ENCODE peak calls at places on chromosomes 3 and 15, in five cellular contexts. Z is OCI-LY7, P is GM23248, K is endodermal cell, D is PC-3. B is an unnamed sample. For H3K4me1, the result is how much of the 10 kb centered on the place peaks cover.

GRCh38 chr3:8990266-8991215 is 27.3 kb upstream of the RAD18 start:
- DNase-seq in Z (no peak), P (no peak), K (no peak), D (no peak), B (peak)

GRCh38 chr3:178588593-178588992 is 52.4 kb downstream of the KCNMB2 start:
- DNase-seq in Z (no peak), P (no peak), K (no peak), D (no peak), B (no peak)

GRCh38 chr15:85785887-85786777 is 8.6 kb downstream of the KLHL25 start:
- DNase-seq in Z (no peak), P (peak), K (peak), D (peak), B (peak)

GRCh38 chr3:65896321-65896720 is 142.4 kb downstream of the MAGI1 start:
- DNase-seq in Z (no peak), P (no peak), K (no peak), D (no peak), B (no peak)

GRCh38 chr3:58018892-58019291 is 10.7 kb downstream of the FLNB start:
- DNase-seq in Z (no peak), P (no peak), K (no peak), D (no peak), B (no peak)

GRCh38 chr15:74725241-74725774 is at the start of gene CYP1A1:
- DNase-seq in Z (no peak), P (peak), K (peak), D (peak), B (no peak)

GRCh38 chr3:58724376-58724775 is 57.8 kb upstream of the FAM3D start:
- DNase-seq in Z (no peak), P (no peak), K (no peak), D (no peak), B (no peak)

GRCh38 chr3:8506611-8507061 is 5.0 kb downstream of the LMCD1 start:
- DNase-seq in Z (no peak), P (peak), K (no peak), D (peak), B (no peak)

GRCh38 chr3:186247821-186248814 is 113.9 kb downstream of the DGKG start:
- DNase-seq in Z (no peak), P (no peak), K (no peak), D (no peak), B (no peak)

GRCh38 chr3:111577798-111578685 is 17.1 kb downstream of the ZBED2 start:
- DNase-seq in Z (peak), P (peak), K (no peak), D (peak), B (peak)

GRCh38 chr3:12990781-12991480 is 82.3 kb downstream of the IQSEC1 start:
- DNase-seq in Z (no peak), P (peak), K (peak), D (peak), B (no peak)

GRCh38 chr3:149559525-149559924 is 85.0 kb downstream of the TM4SF4 start:
- DNase-seq in Z (no peak), P (no peak), K (no peak), D (no peak), B (no peak)

GRCh38 chr3:117547956-117548550 is 838.5 kb downstream of the TUSC7 start:
- DNase-seq in Z (no peak), P (peak), K (no peak), D (peak), B (no peak)

GRCh38 chr3:71606582-71606981 is 23.1 kb upstream of the FOXP1 start:
- DNase-seq in Z (no peak), P (no peak), K (no peak), D (no peak), B (no peak)

GRCh38 chr15:101322849-101323477 is 27.9 kb upstream of the SNRPA1 start:
- DNase-seq in Z (no peak), P (no peak), K (peak), D (no peak), B (no peak)

GRCh38 chr3:9384141-9384828 is 13.1 kb upstream of the SETD5 start:
- DNase-seq in Z (no peak), P (peak), K (no peak), D (no peak), B (no peak)

GRCh38 chr3:53748512-53749271 is 97.5 kb downstream of the CHDH start:
- DNase-seq in Z (peak), P (no peak), K (peak), D (no peak), B (no peak)

GRCh38 chr15:40305281-40305680 is 2.5 kb downstream of the PLCB2 start:
- DNase-seq in Z (no peak), P (no peak), K (no peak), D (no peak), B (no peak)

GRCh38 chr3:170610321-170610884 is 24.5 kb upstream of the SLC7A14 start:
- DNase-seq in Z (no peak), P (peak), K (no peak), D (no peak), B (no peak)

GRCh38 chr3:89000886-89001285 is 106.5 kb upstream of the EPHA3 start:
- DNase-seq in Z (no peak), P (no peak), K (no peak), D (no peak), B (no peak)

GRCh38 chr3:123271466-123272159 is 69.9 kb downstream of the SEC22A start:
- DNase-seq in Z (no peak), P (no peak), K (no peak), D (no peak), B (no peak)

GRCh38 chr15:76517910-76518309 is 181.3 kb downstream of the ISL2 start:
- DNase-seq in Z (no peak), P (no peak), K (peak), D (no peak), B (no peak)

GRCh38 chr3:66021731-66022131 is 17.0 kb downstream of the MAGI1 start:
- DNase-seq in Z (no peak), P (peak), K (peak), D (peak), B (no peak)

GRCh38 chr3:143901105-143901504 is 52.8 kb upstream of the SLC9A9 start:
- DNase-seq in Z (no peak), P (peak), K (no peak), D (peak), B (no peak)

GRCh38 chr3:147113293-147114045 is 292.9 kb downstream of the ZIC4 start:
- DNase-seq in Z (no peak), P (peak), K (no peak), D (peak), B (peak)

GRCh38 chr15:61613138-61613537 is 384.0 kb upstream of the RORA start:
- DNase-seq in Z (no peak), P (no peak), K (no peak), D (no peak), B (no peak)

GRCh38 chr15:77292924-77293558 is 126.9 kb downstream of the PEAK1 start:
- DNase-seq in Z (no peak), P (peak), K (no peak), D (no peak), B (no peak)

GRCh38 chr3:183828538-183828870 is 3.1 kb upstream of the MAP6D1 start:
- DNase-seq in Z (no peak), P (no peak), K (no peak), D (no peak), B (no peak)

GRCh38 chr3:22361465-22361864 is 610.5 kb upstream of the ZNF385D start:
- DNase-seq in Z (no peak), P (peak), K (no peak), D (no peak), B (no peak)

GRCh38 chr3:65425880-65426279 is 612.8 kb downstream of the MAGI1 start:
- DNase-seq in Z (no peak), P (peak), K (no peak), D (peak), B (no peak)

DNA sequence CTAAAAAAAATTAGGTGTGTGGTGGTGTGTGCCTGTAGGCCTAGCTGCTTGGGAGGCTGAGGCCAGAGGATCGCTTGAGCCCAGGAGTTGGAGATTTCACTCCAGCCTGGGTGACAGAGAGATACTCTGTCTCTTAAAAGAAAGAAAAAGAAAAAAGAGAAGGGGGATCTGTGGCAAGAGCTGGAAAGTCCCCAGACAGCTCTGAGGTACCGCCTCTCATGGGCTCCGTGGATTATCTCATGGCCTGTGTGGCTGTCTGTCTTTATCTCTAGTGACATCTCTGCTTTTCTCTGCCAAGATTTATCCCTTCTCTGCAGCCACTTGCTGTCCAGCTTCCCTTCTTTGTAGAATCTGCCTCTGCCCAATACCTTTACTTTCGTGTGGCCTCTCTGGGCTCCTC is 5.7 kb downstream of the EXOSC7 start:
- DNase-seq in Z (no peak), P (no peak), K (no peak), D (no peak), B (no peak)
- H3K4me1 ChIP-seq in Z (under half), P (under half), K (under half), D (half or more), B (under half)

GRCh38 chr15:92157666-92158298 is 235.9 kb upstream of the ST8SIA2 start:
- DNase-seq in Z (no peak), P (no peak), K (peak), D (no peak), B (no peak)
- H3K4me1 ChIP-seq in Z (under half), P (under half), K (under half), D (under half), B (under half)

GRCh38 chr3:52537165-52537635 is 795 bp downstream of the UQCC5 start:
- DNase-seq in Z (no peak), P (no peak), K (no peak), D (peak), B (no peak)
- H3K4me1 ChIP-seq in Z (under half), P (under half), K (under half), D (under half), B (under half)

DNA sequence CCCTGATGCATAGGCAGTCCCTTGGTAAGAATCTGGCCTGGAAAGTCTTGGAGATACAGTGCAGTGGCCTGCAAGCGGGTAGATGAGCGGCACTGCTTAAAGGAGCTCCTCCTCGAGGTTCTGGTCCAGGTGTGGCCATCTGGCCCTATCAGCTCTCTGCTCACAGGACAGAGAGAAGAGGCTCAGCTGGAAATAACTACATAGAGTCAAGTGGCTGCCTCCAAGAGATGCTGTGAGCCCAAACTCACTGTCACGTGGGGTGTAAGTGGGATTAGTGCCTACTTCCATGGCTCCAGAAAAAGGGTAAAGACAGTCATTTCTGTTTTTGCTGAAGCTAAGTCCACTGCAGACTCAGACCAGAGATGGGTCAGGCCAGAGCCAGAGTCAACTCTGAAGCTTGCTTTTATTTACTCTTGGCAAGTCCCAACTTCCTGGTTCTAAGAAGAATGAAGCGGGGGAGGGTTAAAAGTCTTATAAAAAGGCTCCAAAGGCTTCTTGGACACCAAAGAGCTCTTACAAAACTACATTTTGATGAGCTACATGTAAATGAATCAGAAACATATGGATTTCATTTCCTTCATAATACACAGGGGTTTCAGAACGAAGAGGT is 77.2 kb downstream of the PDZRN3 start:
- DNase-seq in Z (no peak), P (peak), K (no peak), D (no peak), B (peak)
- H3K4me1 ChIP-seq in Z (under half), P (half or more), K (under half), D (under half), B (under half)

DNA sequence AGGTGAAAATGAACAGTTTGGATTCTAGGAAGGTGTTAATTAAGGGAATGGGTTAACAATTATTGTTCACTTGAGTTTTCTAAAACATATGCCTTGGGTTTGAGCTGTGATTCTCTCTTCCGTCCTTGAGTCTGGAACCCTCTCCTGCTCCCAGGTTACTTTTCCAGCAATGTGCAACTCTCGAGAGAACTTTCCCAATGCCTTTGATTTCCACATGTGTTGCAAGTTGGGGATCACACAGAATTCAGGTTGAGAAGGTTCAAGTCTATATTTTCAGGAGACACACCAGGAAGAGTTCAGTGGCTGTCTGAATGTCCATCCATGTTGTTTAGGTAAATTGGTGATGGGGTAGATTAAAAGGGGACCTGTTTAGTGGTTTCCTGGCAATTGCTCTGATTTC is 48.7 kb downstream of the TNFAIP8L3 start:
- DNase-seq in Z (no peak), P (no peak), K (no peak), D (no peak), B (no peak)
- H3K4me1 ChIP-seq in Z (under half), P (under half), K (under half), D (under half), B (under half)

GRCh38 chr15:66724732-66725467 is 22.9 kb downstream of the SMAD6 start:
- DNase-seq in Z (no peak), P (no peak), K (no peak), D (no peak), B (no peak)

GRCh38 chr15:66723826-66724731 is 22.0 kb downstream of the SMAD6 start:
- DNase-seq in Z (no peak), P (peak), K (no peak), D (no peak), B (peak)

GRCh38 chr15:66722757-66723540 is 20.9 kb downstream of the SMAD6 start:
- DNase-seq in Z (no peak), P (no peak), K (no peak), D (no peak), B (no peak)

GRCh38 chr15:66721954-66722353 is 19.9 kb downstream of the SMAD6 start:
- DNase-seq in Z (no peak), P (no peak), K (no peak), D (no peak), B (no peak)

DNA sequence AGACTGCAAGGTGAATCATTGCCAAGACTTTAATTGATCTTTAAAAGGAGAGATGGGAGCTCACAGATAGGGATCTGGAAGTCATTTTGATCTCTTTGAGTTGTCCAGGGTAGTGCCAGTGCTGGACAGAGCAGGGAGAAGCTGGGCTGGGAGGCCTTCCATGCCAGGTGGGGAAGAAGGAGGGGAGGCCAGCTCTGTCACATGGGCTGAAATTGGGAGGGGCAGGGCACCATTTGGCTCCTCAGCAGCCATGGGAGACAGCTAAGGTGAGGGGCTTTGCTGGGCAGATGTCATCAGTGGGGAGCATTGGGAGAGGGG is 23.4 kb downstream of the SMAD6 start:
- DNase-seq in Z (no peak), P (no peak), K (no peak), D (no peak), B (no peak)
- H3K4me1 ChIP-seq in Z (under half), P (under half), K (under half), D (under half), B (half or more)

DNA sequence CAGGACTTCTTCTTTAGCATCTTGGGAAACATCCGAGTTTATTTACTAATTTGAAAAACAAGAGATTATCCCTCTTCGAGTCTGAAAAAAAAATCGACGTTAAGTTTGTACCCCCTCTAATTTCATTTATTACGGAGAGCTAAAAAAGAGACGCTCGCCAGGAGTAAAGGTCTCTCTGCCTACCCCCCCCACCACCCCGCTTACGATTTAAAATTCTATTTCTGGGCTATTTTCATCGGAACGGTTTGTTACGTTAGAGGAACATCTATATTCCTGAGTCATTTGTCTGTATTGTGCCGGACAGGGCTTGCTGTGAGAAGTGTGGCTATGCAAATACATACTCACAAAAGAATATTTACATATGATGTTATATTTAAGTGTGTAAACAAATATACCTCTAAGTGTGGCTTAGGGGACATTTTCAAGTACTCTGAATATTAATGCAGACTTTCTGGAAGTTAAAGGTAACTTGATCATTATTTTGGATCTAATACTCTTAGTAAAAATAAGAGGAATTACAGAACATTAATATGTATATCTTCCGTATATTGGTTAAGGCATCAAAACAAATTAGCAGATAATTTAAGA is 1.4 kb upstream of the SHOX2 start:
- DNase-seq in Z (no peak), P (no peak), K (no peak), D (no peak), B (no peak)
- H3K4me1 ChIP-seq in Z (under half), P (under half), K (under half), D (under half), B (under half)

B was measured in SJSA1.